ENCODE peak calls at places on chromosome 3, in six cellular contexts. C is K562, K is A549, Y is HCT116, Z is WTC11, R is SK-N-SH. G is an unnamed sample.

GRCh38 chr3:71893702-71894479 is 108.9 kb upstream of the PROK2 start:
- DNase-seq in C (no peak), K (no peak), Y (no peak), Z (no peak), R (no peak), G (no peak)

GRCh38 chr3:157786618-157787017 is 283.4 kb upstream of the VEPH1 start:
- DNase-seq in C (no peak), K (no peak), Y (no peak), Z (no peak), R (peak), G (no peak)

GRCh38 chr3:189099031-189099471 is 72.7 kb upstream of the TPRG1 start:
- DNase-seq in C (no peak), K (no peak), Y (no peak), Z (no peak), R (no peak), G (no peak)

GRCh38 chr3:136862953-136863352 is 945 bp downstream of the NCK1 start:
- DNase-seq in C (no peak), K (no peak), Y (no peak), Z (no peak), R (no peak), G (no peak)

GRCh38 chr3:150673966-150674365 is 29.8 kb downstream of the ERICH6 start:
- DNase-seq in C (no peak), K (peak), Y (no peak), Z (no peak), R (no peak), G (no peak)

GRCh38 chr3:129936757-129937156 is 37.8 kb upstream of the TRH start:
- DNase-seq in C (no peak), K (peak), Y (no peak), Z (no peak), R (no peak), G (peak)

GRCh38 chr3:28835751-28836150 is 445.1 kb upstream of the RBMS3 start:
- DNase-seq in C (no peak), K (no peak), Y (no peak), Z (peak), R (no peak), G (no peak)

GRCh38 chr3:190382082-190382481 is 5.9 kb upstream of the CLDN16 start:
- DNase-seq in C (no peak), K (no peak), Y (no peak), Z (no peak), R (no peak), G (no peak)

GRCh38 chr3:100780223-100780622 is 70.9 kb downstream of the TFG start:
- DNase-seq in C (no peak), K (no peak), Y (no peak), Z (no peak), R (no peak), G (no peak)

GRCh38 chr3:62936626-62937254 is 61.5 kb upstream of the CADPS start:
- DNase-seq in C (no peak), K (no peak), Y (no peak), Z (no peak), R (no peak), G (no peak)

GRCh38 chr3:161586836-161587235 is 90.2 kb downstream of the OTOL1 start:
- DNase-seq in C (no peak), K (no peak), Y (no peak), Z (no peak), R (no peak), G (no peak)

GRCh38 chr3:16055606-16056209 is 118.8 kb upstream of the GALNT15 start:
- DNase-seq in C (no peak), K (no peak), Y (no peak), Z (no peak), R (no peak), G (no peak)

GRCh38 chr3:49671291-49672288 is 2.6 kb upstream of the APEH start:
- DNase-seq in C (peak), K (peak), Y (peak), Z (peak), R (peak), G (peak)

GRCh38 chr3:21417991-21418390 is 333.0 kb downstream of the ZNF385D start:
- DNase-seq in C (no peak), K (no peak), Y (no peak), Z (no peak), R (no peak), G (no peak)

GRCh38 chr3:152047465-152047864 is 174.0 kb downstream of the SUCNR1 start:
- DNase-seq in C (no peak), K (no peak), Y (no peak), Z (no peak), R (no peak), G (no peak)

GRCh38 chr3:42080452-42080872 is 10.7 kb upstream of the TRAK1 start:
- DNase-seq in C (no peak), K (peak), Y (peak), Z (no peak), R (no peak), G (peak)

GRCh38 chr3:72129384-72130094 is 344.6 kb upstream of the PROK2 start:
- DNase-seq in C (no peak), K (no peak), Y (no peak), Z (no peak), R (no peak), G (no peak)

GRCh38 chr3:184561329-184562145 is at the start of gene EPHB3:
- DNase-seq in C (peak), K (peak), Y (peak), Z (peak), R (peak), G (peak)

GRCh38 chr3:165770781-165771180 is 66.4 kb downstream of the BCHE start:
- DNase-seq in C (no peak), K (no peak), Y (no peak), Z (no peak), R (no peak), G (no peak)

GRCh38 chr3:70614111-70614510 is 301.7 kb upstream of the MDFIC2 start:
- DNase-seq in C (no peak), K (peak), Y (no peak), Z (no peak), R (no peak), G (no peak)

GRCh38 chr3:167810236-167810635 is 74.7 kb downstream of the SERPINI1 start:
- DNase-seq in C (no peak), K (no peak), Y (no peak), Z (no peak), R (no peak), G (no peak)

GRCh38 chr3:127820871-127821853 is 1.2 kb downstream of the MGLL start:
- DNase-seq in C (peak), K (no peak), Y (no peak), Z (no peak), R (no peak), G (peak)

GRCh38 chr3:97880267-97880666 is 58.5 kb downstream of the CRYBG3 start:
- DNase-seq in C (no peak), K (no peak), Y (no peak), Z (no peak), R (no peak), G (no peak)

GRCh38 chr3:59726279-59726678 is 676.5 kb upstream of the CFAP20DC start:
- DNase-seq in C (no peak), K (no peak), Y (no peak), Z (no peak), R (no peak), G (no peak)

GRCh38 chr3:151199569-151200438 is 3.2 kb downstream of the GPR171 start:
- DNase-seq in C (no peak), K (no peak), Y (no peak), Z (no peak), R (no peak), G (no peak)

GRCh38 chr3:194422188-194422587 is 23.1 kb upstream of the GP5 start:
- DNase-seq in C (no peak), K (no peak), Y (no peak), Z (no peak), R (no peak), G (no peak)

GRCh38 chr3:185089343-185089742 is 63.5 kb downstream of the C3orf70 start:
- DNase-seq in C (no peak), K (no peak), Y (no peak), Z (no peak), R (no peak), G (no peak)

GRCh38 chr3:81465510-81465909 is 295.9 kb downstream of the GBE1 start:
- DNase-seq in C (no peak), K (no peak), Y (no peak), Z (no peak), R (no peak), G (no peak)

GRCh38 chr3:186239321-186239720 is 122.7 kb downstream of the DGKG start:
- DNase-seq in C (no peak), K (peak), Y (no peak), Z (peak), R (no peak), G (peak)

GRCh38 chr3:5095879-5096278 is 26.2 kb upstream of the ARL8B start:
- DNase-seq in C (no peak), K (no peak), Y (no peak), Z (peak), R (peak), G (no peak)

GRCh38 chr3:188055388-188055787 is 98.6 kb upstream of the LPP start:
- DNase-seq in C (no peak), K (no peak), Y (no peak), Z (no peak), R (no peak), G (no peak)

GRCh38 chr3:13846238-13846637 is 33.6 kb downstream of the WNT7A start:
- DNase-seq in C (no peak), K (no peak), Y (no peak), Z (no peak), R (no peak), G (no peak)

GRCh38 chr3:98326036-98326435 is 27.6 kb upstream of the OR5K4 start:
- DNase-seq in C (no peak), K (no peak), Y (no peak), Z (no peak), R (no peak), G (no peak)

DNA sequence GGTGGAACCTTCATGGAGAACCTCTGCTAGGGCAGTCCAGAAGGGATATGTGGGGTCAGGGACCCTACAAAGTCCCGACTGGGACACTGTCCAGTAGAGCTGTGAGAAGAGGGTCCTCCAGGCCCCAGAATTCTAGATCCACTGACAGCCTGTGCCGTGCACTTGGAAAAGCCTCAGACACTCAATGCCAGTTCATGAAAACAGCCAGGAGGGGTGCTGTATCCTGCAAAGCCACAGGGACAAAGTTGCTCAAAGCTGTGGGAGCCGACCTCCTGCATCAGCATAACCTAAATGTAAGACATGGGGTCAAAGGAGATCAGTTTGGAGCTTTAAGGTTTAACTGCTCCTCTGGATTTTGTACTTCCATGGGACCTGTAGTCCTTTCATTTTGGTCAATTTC is 448.8 kb upstream of the CADM2 start:
- DNase-seq in C (no peak), K (peak), Y (no peak), Z (no peak), R (no peak), G (no peak)
- TF ChIP-seq MAX in C (no peak), K (no peak), Y (no peak), Z (no peak), R (no peak), G (no peak)

DNA sequence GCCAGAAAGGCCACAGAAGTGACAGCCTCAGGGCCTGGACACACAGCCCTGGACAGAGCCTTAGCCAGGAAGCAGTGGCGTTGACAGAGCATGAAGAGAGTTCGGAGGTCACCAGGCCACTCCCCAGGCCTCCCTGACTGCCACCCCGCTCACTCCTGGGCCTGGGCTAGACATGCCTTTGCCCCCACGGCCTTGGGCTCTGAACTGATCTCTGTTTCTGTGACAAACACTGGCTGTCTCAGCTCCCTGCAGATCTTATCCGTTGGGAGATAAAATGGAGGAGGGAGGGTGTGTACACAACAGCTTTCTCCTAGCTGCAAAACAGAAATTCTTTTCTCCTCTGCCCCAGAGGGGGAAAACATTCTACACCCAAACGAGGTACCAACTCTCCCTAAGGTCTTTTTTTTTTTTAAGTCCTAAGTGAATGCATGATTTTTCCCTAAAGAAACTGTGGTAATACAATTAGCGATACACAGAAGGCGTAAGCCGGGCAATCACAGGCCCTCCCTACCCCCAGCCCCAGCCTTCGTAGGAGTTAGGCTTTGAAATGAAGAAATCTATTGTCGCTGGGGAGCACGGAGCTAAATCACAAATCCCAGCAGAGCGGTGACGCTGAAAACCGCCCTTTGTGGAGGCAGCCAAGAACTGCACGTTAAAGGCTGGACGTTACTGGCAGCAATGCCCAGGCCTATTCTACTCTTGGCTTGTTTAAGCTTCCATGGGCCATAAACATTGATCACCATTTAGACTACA is 45.0 kb downstream of the SRGAP3 start:
- DNase-seq in C (no peak), K (no peak), Y (no peak), Z (no peak), R (peak), G (no peak)
- TF ChIP-seq MAX in C (no peak), K (no peak), Y (no peak), Z (no peak), R (no peak), G (no peak)

GRCh38 chr3:126466886-126467610 is 8.6 kb downstream of the ZXDC start:
- DNase-seq in C (no peak), K (no peak), Y (no peak), Z (peak), R (no peak), G (no peak)
- TF ChIP-seq MAX in C (no peak), K (no peak), Y (no peak), Z (no peak), R (no peak), G (no peak)

GRCh38 chr3:8734908-8735307 is 1.3 kb downstream of the CAV3 start:
- DNase-seq in C (no peak), K (no peak), Y (no peak), Z (no peak), R (no peak), G (no peak)

GRCh38 chr3:8732413-8732812 is 1.2 kb upstream of the CAV3 start:
- DNase-seq in C (no peak), K (no peak), Y (no peak), Z (no peak), R (no peak), G (no peak)

GRCh38 chr3:8736436-8736835 is 2.8 kb downstream of the CAV3 start:
- DNase-seq in C (no peak), K (no peak), Y (no peak), Z (no peak), R (no peak), G (no peak)

GRCh38 chr3:8733332-8734094 is at the start of gene CAV3:
- DNase-seq in C (no peak), K (no peak), Y (no peak), Z (no peak), R (no peak), G (no peak)

GRCh38 chr3:8734137-8734878 is 706 bp downstream of the CAV3 start:
- DNase-seq in C (no peak), K (no peak), Y (no peak), Z (no peak), R (no peak), G (no peak)
- TF ChIP-seq MAX in C (no peak), K (no peak), Y (no peak), Z (no peak), R (no peak), G (no peak)